ENCODE peak calls at places on chromosomes 11 and 22, in seven cellular contexts. I is lung; H is transverse colon; F is neural progenitor cell; Q is ovary; V is HCT116; T is CD4-positive, CD25-positive, alpha-beta regulatory T cell. R is an unnamed sample.
A peak's percentile ranks its signal among the peaks of the same experiment; 100 is the strongest.

GRCh38 chr11:126491092-126491491 is 135.6 kb downstream of the ST3GAL4 start:
- DNase-seq in I (no peak), T (no peak), F (no peak), V (no peak), Q (no peak), H (no peak), R (no peak)

GRCh38 chr11:13260963-13261599 is 16.5 kb upstream of the BMAL1 start:
- DNase-seq in F (no peak), V (no peak), T (no peak), Q (peak; percentile 27), I (no peak), H (no peak), R (peak; percentile 43)

GRCh38 chr11:976431-977160 is 50.9 kb downstream of the AP2A2 start:
- DNase-seq in F (no peak), T (no peak), V (no peak), I (no peak), H (no peak), Q (no peak), R (no peak)

GRCh38 chr22:31944700-31945477 is 554 bp downstream of the YWHAH start:
- DNase-seq in V (no peak), H (peak; percentile 60), T (peak; percentile 33), I (peak; percentile 41), F (no peak), Q (peak; percentile 69), R (peak; percentile 17)

GRCh38 chr22:21446128-21446826 is 20.9 kb upstream of the TMEM191C start:
- DNase-seq in V (no peak), F (peak; percentile 1), T (no peak), Q (no peak), I (peak; percentile 20), H (no peak), R (no peak)

GRCh38 chr22:31160328-31160978 is 471 bp downstream of the RNF185 start:
- DNase-seq in V (no peak), F (no peak), Q (no peak), I (no peak), H (peak; percentile 23), T (no peak), R (no peak)

GRCh38 chr11:1008001-1008400 is 28.5 kb downstream of the MUC6 start:
- DNase-seq in T (no peak), H (no peak), I (no peak), V (no peak), Q (no peak), F (no peak), R (no peak)

GRCh38 chr11:18312012-18312411 is 9.9 kb downstream of the HPS5 start:
- DNase-seq in V (no peak), Q (no peak), I (no peak), T (no peak), H (no peak), F (no peak), R (no peak)

GRCh38 chr11:73177380-73178091 is 35.4 kb upstream of the FCHSD2 start:
- DNase-seq in Q (peak; percentile 53), V (no peak), I (no peak), F (no peak), H (no peak), T (no peak), R (peak; percentile 46)

GRCh38 chr22:42560781-42561180 is 7.0 kb downstream of the SERHL2 start:
- DNase-seq in V (no peak), H (no peak), Q (no peak), T (no peak), F (peak; percentile 70), I (no peak), R (no peak)

GRCh38 chr11:46555269-46556054 is 38.4 kb downstream of the AMBRA1 start:
- DNase-seq in F (no peak), H (no peak), Q (no peak), V (no peak), I (no peak), T (no peak), R (no peak)

GRCh38 chr11:33391893-33392251 is 134.7 kb downstream of the HIPK3 start:
- DNase-seq in Q (no peak), I (no peak), V (no peak), H (no peak), T (no peak), F (no peak), R (peak; percentile 76)

GRCh38 chr11:116742104-116742503 is 30.7 kb downstream of the BUD13 start:
- DNase-seq in I (no peak), T (no peak), Q (no peak), H (no peak), V (no peak), F (no peak), R (no peak)

GRCh38 chr22:23071163-23072034 is 1.1 kb downstream of the GNAZ start:
- DNase-seq in T (no peak), H (no peak), Q (peak; percentile 20), V (no peak), I (no peak), F (no peak), R (no peak)

GRCh38 chr11:8640305-8640932 is 42.0 kb downstream of the TRIM66 start:
- DNase-seq in I (no peak), H (no peak), F (peak; percentile 32), Q (no peak), T (no peak), V (no peak), R (no peak)

GRCh38 chr11:64742087-64742939 is 1.6 kb downstream of the RASGRP2 start:
- DNase-seq in Q (no peak), H (no peak), V (no peak), I (no peak), F (peak; percentile 58), T (no peak), R (peak; percentile 32)

GRCh38 chr11:36149538-36150242 is 139.5 kb downstream of the COMMD9 start:
- DNase-seq in T (no peak), F (peak; percentile 42), V (peak; percentile 99), H (peak; percentile 24), Q (peak; percentile 66), I (peak; percentile 73), R (peak; percentile 99)

GRCh38 chr11:61545341-61545740 is 35.5 kb downstream of the SYT7 start:
- DNase-seq in T (no peak), H (no peak), I (no peak), V (peak; percentile 22), F (no peak), Q (no peak), R (peak; percentile 33)

GRCh38 chr11:23021287-23021863 is 161.1 kb upstream of the CCDC179 start:
- DNase-seq in I (no peak), F (peak; percentile 59), V (no peak), T (no peak), Q (no peak), H (peak; percentile 11), R (peak; percentile 56)

GRCh38 chr11:14288189-14288935 is 70.6 kb downstream of the RRAS2 start:
- DNase-seq in T (no peak), F (no peak), V (no peak), I (no peak), Q (no peak), H (no peak), R (peak; percentile 71)

GRCh38 chr22:28894320-28894719 is 10.9 kb downstream of the ZNRF3 start:
- DNase-seq in Q (no peak), I (no peak), V (no peak), F (no peak), T (no peak), H (peak; percentile 64), R (peak; percentile 39)

GRCh38 chr22:29313126-29314071 is 2.1 kb downstream of the RASL10A start:
- DNase-seq in H (peak; percentile 48), T (no peak), F (peak; percentile 68), Q (no peak), V (peak; percentile 34), I (no peak), R (no peak)

DNA sequence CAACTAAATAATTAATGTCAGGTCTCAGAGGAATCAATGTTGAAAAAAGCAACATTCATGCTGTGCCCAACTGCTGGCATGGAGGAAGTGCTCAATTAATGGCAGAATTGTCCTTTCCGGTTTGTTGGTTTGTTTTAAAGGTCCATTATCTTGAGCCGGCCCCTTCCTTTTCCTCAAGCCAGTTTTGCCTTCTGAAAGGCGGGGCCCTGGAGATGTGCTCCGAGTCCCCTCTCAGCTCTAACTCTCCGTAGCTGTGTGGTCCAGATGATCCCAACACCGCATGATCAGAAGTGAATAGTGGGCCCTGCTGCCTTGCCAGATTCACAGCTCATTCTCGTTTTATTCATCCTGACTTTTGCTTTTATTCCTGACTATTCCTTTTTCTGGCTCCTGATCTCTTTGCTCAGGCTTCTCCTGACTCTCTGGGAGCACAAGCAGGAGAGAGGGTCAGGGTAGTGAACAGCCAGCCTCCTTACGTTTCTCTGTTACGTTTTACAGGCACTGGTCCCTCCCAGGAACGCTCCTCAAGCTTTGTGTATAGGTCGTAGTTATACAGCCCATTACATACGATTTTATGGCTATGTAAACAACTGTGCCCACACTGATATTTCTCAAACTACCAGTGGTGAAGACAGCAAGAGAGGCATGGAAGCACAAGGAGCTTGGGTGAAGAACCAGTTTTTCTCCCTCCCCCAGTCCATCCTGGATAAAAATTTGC is 265.9 kb downstream of the LARGE1 start:
- DNase-seq in F (no peak), I (no peak), Q (no peak), V (no peak), T (no peak), H (peak; percentile 41), R (no peak)
- H3K4me3 ChIP-seq in F (no peak overlapping the region), I (no peak overlapping the region), Q (no peak overlapping the region), V (no peak overlapping the region), T (no peak overlapping the region), H (no peak overlapping the region), R (no peak overlapping the region)

DNA sequence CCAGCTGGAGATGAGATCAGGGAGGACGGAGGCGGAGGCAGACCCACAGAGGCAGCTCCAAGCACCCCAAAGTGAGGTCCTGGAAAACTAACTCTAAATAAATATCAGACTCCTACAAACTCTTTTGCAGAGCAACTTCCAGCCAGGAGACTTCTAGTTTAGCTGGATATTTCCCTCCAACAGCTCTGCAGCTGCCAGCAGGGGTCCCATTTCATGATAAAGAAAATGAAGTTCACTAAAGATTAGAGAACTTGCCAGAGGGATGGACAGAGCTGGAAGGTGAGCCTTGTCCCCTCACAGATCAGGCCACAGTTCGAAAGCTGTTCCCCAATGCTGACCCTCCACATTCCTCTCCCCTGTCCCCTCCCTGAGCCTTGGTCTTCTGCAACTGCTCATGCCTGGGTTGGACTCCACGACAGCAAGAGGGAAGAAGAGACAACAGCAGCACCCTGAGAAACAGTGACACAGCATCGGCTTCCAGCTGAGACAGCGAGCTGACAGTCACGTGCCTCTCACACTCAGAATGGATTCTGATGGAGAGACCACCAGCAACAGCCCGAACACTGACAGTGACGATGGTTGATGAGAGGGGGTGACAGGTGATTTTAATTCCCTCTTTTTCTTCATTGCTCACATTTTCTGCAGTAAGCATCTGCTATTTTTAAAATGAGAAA is 5.7 kb downstream of the CARS1 start:
- DNase-seq in H (no peak), T (no peak), I (no peak), F (no peak), V (no peak), Q (no peak), R (no peak)
- H3K4me1 ChIP-seq in H (peaks cover 20% of the 10 kb centered on the region), T (peaks cover 33% of the 10 kb centered on the region), I (peaks cover 14% of the 10 kb centered on the region), F (peaks cover 13% of the 10 kb centered on the region), V (peaks cover 25% of the 10 kb centered on the region), Q (peaks cover 6% of the 10 kb centered on the region), R (peaks cover 23% of the 10 kb centered on the region)

DNA sequence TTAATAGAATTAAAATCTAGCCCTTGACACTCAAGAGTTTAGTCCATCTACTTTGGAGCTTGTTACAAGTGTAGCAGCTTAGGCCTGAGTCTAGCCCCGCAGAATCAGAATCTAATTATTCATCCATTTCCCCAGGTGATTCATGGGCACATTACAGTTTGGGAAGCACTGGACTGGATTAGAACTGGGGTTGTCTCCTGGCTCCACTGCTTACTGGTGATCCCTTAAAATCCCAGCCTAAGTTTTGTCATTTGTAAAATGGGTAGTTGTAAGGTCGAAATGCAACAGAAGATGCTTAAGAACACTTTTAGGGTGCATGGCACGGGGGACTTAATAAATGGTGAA is 1.3 kb downstream of the STX3 start:
- DNase-seq in V (no peak), H (no peak), F (no peak), Q (no peak), T (no peak), I (no peak), R (no peak)
- H3K4me3 ChIP-seq in V (peak overlapping the region; percentile 87), H (peak overlapping the region; percentile 80), F (peak overlapping the region; percentile 84), Q (no peak overlapping the region), T (no peak overlapping the region), I (peak overlapping the region; percentile 28), R (peak overlapping the region; percentile 92)

GRCh38 chr11:101444164-101444563 is 139.6 kb downstream of the TRPC6 start:
- DNase-seq in T (no peak), I (no peak), Q (no peak), H (peak; percentile 20), F (no peak), V (no peak), R (peak; percentile 46)
- H3K4me1 ChIP-seq in T (no peaks in the 10 kb centered on the region), I (peaks cover 1% of the 10 kb centered on the region), Q (peaks cover 19% of the 10 kb centered on the region), H (peaks cover 4% of the 10 kb centered on the region), F (peaks cover 19% of the 10 kb centered on the region), V (peaks cover 2% of the 10 kb centered on the region), R (peaks cover 41% of the 10 kb centered on the region)